ENCODE peak calls at places on chromosomes 5 and 9, in five cellular contexts. I is testis, L is heart right ventricle, R is neuronal stem cell, E is MM.1S. Y is an unnamed sample.

GRCh38 chr9:79013715-79014610 is 557.8 kb upstream of the TLE4 start:
- DNase-seq in I (no peak), L (no peak), R (no peak), E (no peak), Y (no peak)

GRCh38 chr5:141650851-141651727 is at the start of gene FCHSD1:
- DNase-seq in I (peak; percentile 90), L (peak; percentile 88), R (peak; percentile 85), E (peak; percentile 81), Y (peak; percentile 96)

GRCh38 chr9:37174247-37174646 is 53.9 kb downstream of the ZCCHC7 start:
- DNase-seq in I (no peak), L (no peak), R (no peak), E (no peak), Y (no peak)

GRCh38 chr5:141992349-141992963 is 20.4 kb downstream of the GNPDA1 start:
- DNase-seq in I (peak; percentile 90), L (peak; percentile 76), R (peak; percentile 57), E (peak; percentile 71), Y (peak; percentile 73)

GRCh38 chr5:18216729-18217128 is 582.5 kb downstream of the TAF11L14 start:
- DNase-seq in I (no peak), L (no peak), R (no peak), E (peak; percentile 10), Y (no peak)

GRCh38 chr5:32489791-32490581 is 45.4 kb upstream of the ZFR start:
- DNase-seq in I (peak; percentile 89), L (peak; percentile 85), R (peak; percentile 67), E (peak; percentile 73), Y (peak; percentile 90)

GRCh38 chr5:171395042-171395441 is 7.4 kb downstream of the NPM1 start:
- DNase-seq in I (no peak), L (no peak), R (no peak), E (no peak), Y (no peak)

GRCh38 chr5:145925353-145925752 is 11.0 kb upstream of the SH3RF2 start:
- DNase-seq in I (no peak), L (no peak), R (no peak), E (no peak), Y (no peak)

GRCh38 chr9:77952641-77953341 is 78.8 kb downstream of the GNAQ start:
- DNase-seq in I (no peak), L (peak; percentile 21), R (no peak), E (no peak), Y (no peak)

GRCh38 chr9:85740821-85741111 is 988 bp downstream of the AGTPBP1 start:
- DNase-seq in I (no peak), L (no peak), R (no peak), E (no peak), Y (no peak)

GRCh38 chr5:140118294-140118936 is 4.5 kb downstream of the PURA start:
- DNase-seq in I (no peak), L (no peak), R (no peak), E (no peak), Y (no peak)

GRCh38 chr5:111454198-111454606 is 58.1 kb downstream of the STARD4 start:
- DNase-seq in I (no peak), L (no peak), R (no peak), E (no peak), Y (no peak)

GRCh38 chr9:21031091-21031817 is at the start of gene HACD4:
- DNase-seq in I (peak; percentile 45), L (peak; percentile 34), R (peak; percentile 23), E (no peak), Y (peak; percentile 48)

GRCh38 chr9:124399323-124399962 is 15.8 kb downstream of the PSMB7 start:
- DNase-seq in I (no peak), L (peak; percentile 33), R (peak; percentile 49), E (no peak), Y (peak; percentile 70)

GRCh38 chr5:594241-594860 is 17.8 kb upstream of the CEP72 start:
- DNase-seq in I (no peak), L (no peak), R (no peak), E (no peak), Y (no peak)

GRCh38 chr9:112252194-112252593 is 77.1 kb upstream of the SUSD1 start:
- DNase-seq in I (no peak), L (no peak), R (no peak), E (no peak), Y (no peak)

GRCh38 chr5:17895296-17896058 is 261.2 kb downstream of the TAF11L14 start:
- DNase-seq in I (no peak), L (no peak), R (no peak), E (no peak), Y (no peak)

GRCh38 chr9:92180669-92181181 is 65.5 kb upstream of the SPTLC1 start:
- DNase-seq in I (no peak), L (no peak), R (no peak), E (no peak), Y (no peak)

GRCh38 chr9:83280259-83280658 is 217.3 kb upstream of the RASEF start:
- DNase-seq in I (no peak), L (no peak), R (no peak), E (no peak), Y (no peak)

GRCh38 chr9:110427497-110428104 is 89.9 kb upstream of the TXNDC8 start:
- DNase-seq in I (peak; percentile 63), L (peak; percentile 10), R (peak; percentile 29), E (peak; percentile 62), Y (peak; percentile 75)

GRCh38 chr5:148808864-148809642 is 17.4 kb upstream of the ADRB2 start:
- DNase-seq in I (no peak), L (peak; percentile 33), R (no peak), E (peak; percentile 81), Y (peak; percentile 79)

GRCh38 chr5:65305913-65306312 is 175.8 kb downstream of the ADAMTS6 start:
- DNase-seq in I (no peak), L (no peak), R (no peak), E (no peak), Y (no peak)

DNA sequence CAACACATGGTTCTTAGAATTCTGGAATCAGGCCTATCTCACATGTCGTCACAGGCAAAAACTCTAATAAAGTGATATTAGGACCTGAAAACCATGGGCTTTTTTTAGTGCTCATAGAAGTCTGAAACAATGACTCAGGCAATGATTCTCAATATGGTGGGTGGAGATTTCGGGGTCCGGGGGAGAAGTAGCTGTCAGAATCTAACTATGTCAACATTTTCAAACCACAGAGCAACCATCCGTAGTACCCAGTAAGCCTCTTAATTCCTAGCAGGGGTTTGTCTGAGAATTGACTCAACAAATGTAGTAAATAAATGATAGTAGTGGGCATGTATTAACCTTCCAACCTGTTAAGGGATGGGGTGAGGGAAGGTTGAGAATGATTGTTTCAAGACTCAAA is 2.6 kb downstream of the AMACR start:
- DNase-seq in I (no peak), L (no peak), R (no peak), E (no peak), Y (no peak)
- H3K4me3 ChIP-seq in I (no peak overlapping the region), L (no peak overlapping the region), R (no peak overlapping the region), E (no peak overlapping the region), Y (no peak overlapping the region)

GRCh38 chr5:2699231-2699630 is 52.2 kb downstream of the IRX2 start:
- DNase-seq in I (no peak), L (no peak), R (no peak), E (no peak), Y (no peak)

GRCh38 chr5:2697041-2697440 is 54.4 kb downstream of the IRX2 start:
- DNase-seq in I (no peak), L (no peak), R (no peak), E (no peak), Y (no peak)

GRCh38 chr5:2699686-2700085 is 51.8 kb downstream of the IRX2 start:
- DNase-seq in I (no peak), L (no peak), R (no peak), E (peak; percentile 10), Y (no peak)

GRCh38 chr5:2697446-2698200 is 53.9 kb downstream of the IRX2 start:
- DNase-seq in I (no peak), L (no peak), R (no peak), E (no peak), Y (no peak)

DNA sequence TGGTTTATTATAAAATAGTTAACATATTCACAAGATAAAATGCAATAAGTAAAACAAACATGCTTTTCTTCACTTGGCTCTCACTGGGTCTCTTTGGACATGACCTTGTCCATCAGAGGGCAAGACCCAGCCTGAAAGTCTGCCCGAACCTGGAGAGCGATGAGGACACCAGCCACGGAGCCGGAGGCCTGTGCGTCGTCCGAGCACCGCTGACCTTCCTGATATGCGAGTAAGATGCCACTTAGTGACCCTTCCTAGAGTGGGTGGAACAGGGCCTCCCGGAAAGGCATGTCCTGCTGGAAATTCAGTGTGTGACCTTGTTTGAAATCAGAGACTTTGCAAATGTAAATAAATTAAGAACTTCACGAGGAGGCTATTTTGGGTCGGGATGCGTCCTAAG is 52.9 kb downstream of the IRX2 start:
- DNase-seq in I (no peak), L (no peak), R (no peak), E (no peak), Y (no peak)
- H3K9me3 ChIP-seq in I (no peaks in the 10 kb centered on the region), L (no peaks in the 10 kb centered on the region), R (peaks cover 2% of the 10 kb centered on the region), E (no peaks in the 10 kb centered on the region), Y (peaks cover 3% of the 10 kb centered on the region)

GRCh38 chr5:157505496-157505895 is 45.5 kb downstream of the NIPAL4 start:
- DNase-seq in I (no peak), L (no peak), R (no peak), E (no peak), Y (no peak)
- H3K4me1 ChIP-seq in I (no peaks in the 10 kb centered on the region), L (peaks cover 22% of the 10 kb centered on the region), R (no peaks in the 10 kb centered on the region), E (peaks cover 11% of the 10 kb centered on the region), Y (peaks cover 6% of the 10 kb centered on the region)

GRCh38 chr9:136283291-136284235 is 20.3 kb downstream of the CCDC187 start:
- DNase-seq in I (peak; percentile 85), L (peak; percentile 78), R (peak; percentile 76), E (peak; percentile 68), Y (peak; percentile 88)
- H3K4me3 ChIP-seq in I (no peak overlapping the region), L (peak overlapping the region; percentile 45), R (no peak overlapping the region), E (peak overlapping the region; percentile 61), Y (no peak overlapping the region)

Y was measured in right cardiac atrium.